ENCODE peak calls at places on chromosomes 1 and 21, in eight cellular contexts. One of them, this sample, is unnamed.
A peak's percentile ranks its signal among the peaks of the same experiment; 100 is the strongest.

GRCh38 chr1:39689214-39689613 is 2.0 kb downstream of the HPCAL4 start:
- DNase-seq in left ventricle myocardium inferior: no peak
- DNase-seq in mesothelial cell of epicardium: no peak
- DNase-seq in psoas muscle: no peak
- DNase-seq in fibroblast of lung: no peak
- DNase-seq in HFF-Myc: no peak
- DNase-seq in GM10248: no peak
- DNase-seq in HepG2: no peak
- DNase-seq in this sample: no peak

GRCh38 chr1:97093742-97094141 is 372.2 kb downstream of the PTBP2 start:
- DNase-seq in left ventricle myocardium inferior: no peak
- DNase-seq in mesothelial cell of epicardium: no peak
- DNase-seq in psoas muscle: no peak
- DNase-seq in fibroblast of lung: peak; percentile 76
- DNase-seq in HFF-Myc: no peak
- DNase-seq in GM10248: no peak
- DNase-seq in HepG2: no peak
- DNase-seq in this sample: no peak

GRCh38 chr1:206904423-206905142 is 7.3 kb downstream of the IL24 start:
- DNase-seq in left ventricle myocardium inferior: no peak
- DNase-seq in mesothelial cell of epicardium: no peak
- DNase-seq in psoas muscle: no peak
- DNase-seq in fibroblast of lung: no peak
- DNase-seq in HFF-Myc: no peak
- DNase-seq in GM10248: no peak
- DNase-seq in HepG2: no peak
- DNase-seq in this sample: no peak

GRCh38 chr21:46065215-46065992 is 32.5 kb upstream of the COL6A2 start:
- DNase-seq in left ventricle myocardium inferior: peak; percentile 63
- DNase-seq in mesothelial cell of epicardium: peak; percentile 20
- DNase-seq in psoas muscle: peak; percentile 79
- DNase-seq in fibroblast of lung: peak; percentile 81
- DNase-seq in HFF-Myc: no peak
- DNase-seq in GM10248: peak; percentile 19
- DNase-seq in HepG2: no peak
- DNase-seq in this sample: no peak

GRCh38 chr1:25875154-25875855 is at the start of gene PAQR7:
- DNase-seq in left ventricle myocardium inferior: peak; percentile 74
- DNase-seq in mesothelial cell of epicardium: peak; percentile 65
- DNase-seq in psoas muscle: peak; percentile 83
- DNase-seq in fibroblast of lung: peak; percentile 85
- DNase-seq in HFF-Myc: no peak
- DNase-seq in GM10248: peak; percentile 83
- DNase-seq in HepG2: peak; percentile 67
- DNase-seq in this sample: no peak

GRCh38 chr1:185401019-185401418 is 84.0 kb upstream of the IVNS1ABP start:
- DNase-seq in left ventricle myocardium inferior: no peak
- DNase-seq in mesothelial cell of epicardium: no peak
- DNase-seq in psoas muscle: no peak
- DNase-seq in fibroblast of lung: peak; percentile 83
- DNase-seq in HFF-Myc: no peak
- DNase-seq in GM10248: no peak
- DNase-seq in HepG2: no peak
- DNase-seq in this sample: no peak

GRCh38 chr1:231541842-231542241 is 13.4 kb downstream of the TSNAX start:
- DNase-seq in left ventricle myocardium inferior: no peak
- DNase-seq in mesothelial cell of epicardium: no peak
- DNase-seq in psoas muscle: no peak
- DNase-seq in fibroblast of lung: no peak
- DNase-seq in HFF-Myc: no peak
- DNase-seq in GM10248: no peak
- DNase-seq in HepG2: no peak
- DNase-seq in this sample: no peak

GRCh38 chr1:147091801-147092200 is 80.5 kb downstream of the PRKAB2 start:
- DNase-seq in left ventricle myocardium inferior: no peak
- DNase-seq in mesothelial cell of epicardium: no peak
- DNase-seq in psoas muscle: no peak
- DNase-seq in fibroblast of lung: no peak
- DNase-seq in HFF-Myc: no peak
- DNase-seq in GM10248: no peak
- DNase-seq in HepG2: no peak
- DNase-seq in this sample: no peak

GRCh38 chr21:17231771-17232170 is 281.1 kb upstream of the CXADR start:
- DNase-seq in left ventricle myocardium inferior: no peak
- DNase-seq in mesothelial cell of epicardium: no peak
- DNase-seq in psoas muscle: no peak
- DNase-seq in fibroblast of lung: no peak
- DNase-seq in HFF-Myc: no peak
- DNase-seq in GM10248: no peak
- DNase-seq in HepG2: no peak
- DNase-seq in this sample: no peak

GRCh38 chr1:92317836-92318493 is 19.1 kb downstream of the RPAP2 start:
- DNase-seq in left ventricle myocardium inferior: no peak
- DNase-seq in mesothelial cell of epicardium: no peak
- DNase-seq in psoas muscle: no peak
- DNase-seq in fibroblast of lung: no peak
- DNase-seq in HFF-Myc: no peak
- DNase-seq in GM10248: no peak
- DNase-seq in HepG2: no peak
- DNase-seq in this sample: no peak

DNA sequence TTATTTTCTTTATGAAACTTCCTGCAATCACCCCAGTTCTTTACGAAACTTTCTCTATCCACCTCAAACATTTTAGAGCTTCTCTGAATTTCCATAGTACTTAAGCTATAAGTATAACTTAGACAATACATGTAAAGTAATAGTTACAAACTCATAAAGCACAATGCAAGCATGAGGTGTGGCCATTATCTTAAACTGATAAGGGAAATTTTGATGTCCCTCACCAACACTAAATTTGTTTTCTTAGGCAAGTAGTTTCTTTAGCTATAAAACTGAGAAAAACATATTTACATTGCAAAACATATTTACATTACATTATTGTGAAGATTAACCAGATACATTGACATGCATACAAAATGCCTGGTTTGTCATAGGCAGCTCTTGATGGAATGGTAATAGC is 146.4 kb upstream of the ATP1B1 start:
- DNase-seq in left ventricle myocardium inferior: no peak
- DNase-seq in mesothelial cell of epicardium: no peak
- DNase-seq in psoas muscle: no peak
- DNase-seq in fibroblast of lung: no peak
- DNase-seq in HFF-Myc: no peak
- DNase-seq in GM10248: no peak
- DNase-seq in HepG2: no peak
- DNase-seq in this sample: no peak
- TF ChIP-seq CTCF in left ventricle myocardium inferior: no peak
- TF ChIP-seq CTCF in mesothelial cell of epicardium: no peak
- TF ChIP-seq CTCF in psoas muscle: no peak
- TF ChIP-seq CTCF in fibroblast of lung: no peak
- TF ChIP-seq CTCF in HFF-Myc: no peak
- TF ChIP-seq CTCF in GM10248: no peak
- TF ChIP-seq CTCF in HepG2: no peak
- TF ChIP-seq CTCF in this sample: no peak

GRCh38 chr1:214833357-214833756 is 230.4 kb downstream of the CENPF start:
- DNase-seq in left ventricle myocardium inferior: no peak
- DNase-seq in mesothelial cell of epicardium: no peak
- DNase-seq in psoas muscle: no peak
- DNase-seq in fibroblast of lung: peak; percentile 86
- DNase-seq in HFF-Myc: no peak
- DNase-seq in GM10248: no peak
- DNase-seq in HepG2: peak; percentile 91
- DNase-seq in this sample: no peak

GRCh38 chr1:214843281-214843680 is 239.3 kb upstream of the KCNK2 start:
- DNase-seq in left ventricle myocardium inferior: no peak
- DNase-seq in mesothelial cell of epicardium: no peak
- DNase-seq in psoas muscle: no peak
- DNase-seq in fibroblast of lung: peak; percentile 77
- DNase-seq in HFF-Myc: no peak
- DNase-seq in GM10248: no peak
- DNase-seq in HepG2: no peak
- DNase-seq in this sample: no peak

GRCh38 chr1:214842856-214843255 is 239.7 kb upstream of the KCNK2 start:
- DNase-seq in left ventricle myocardium inferior: no peak
- DNase-seq in mesothelial cell of epicardium: no peak
- DNase-seq in psoas muscle: no peak
- DNase-seq in fibroblast of lung: peak; percentile 93
- DNase-seq in HFF-Myc: no peak
- DNase-seq in GM10248: no peak
- DNase-seq in HepG2: no peak
- DNase-seq in this sample: no peak

GRCh38 chr1:214840366-214840765 is 237.4 kb downstream of the CENPF start:
- DNase-seq in left ventricle myocardium inferior: no peak
- DNase-seq in mesothelial cell of epicardium: no peak
- DNase-seq in psoas muscle: no peak
- DNase-seq in fibroblast of lung: peak; percentile 82
- DNase-seq in HFF-Myc: no peak
- DNase-seq in GM10248: no peak
- DNase-seq in HepG2: no peak
- DNase-seq in this sample: no peak

GRCh38 chr1:214838351-214838750 is 235.4 kb downstream of the CENPF start:
- DNase-seq in left ventricle myocardium inferior: no peak
- DNase-seq in mesothelial cell of epicardium: no peak
- DNase-seq in psoas muscle: no peak
- DNase-seq in fibroblast of lung: peak; percentile 84
- DNase-seq in HFF-Myc: no peak
- DNase-seq in GM10248: no peak
- DNase-seq in HepG2: no peak
- DNase-seq in this sample: no peak
- TF ChIP-seq CTCF in left ventricle myocardium inferior: no peak
- TF ChIP-seq CTCF in mesothelial cell of epicardium: no peak
- TF ChIP-seq CTCF in psoas muscle: no peak
- TF ChIP-seq CTCF in fibroblast of lung: no peak
- TF ChIP-seq CTCF in HFF-Myc: no peak
- TF ChIP-seq CTCF in GM10248: no peak
- TF ChIP-seq CTCF in HepG2: no peak
- TF ChIP-seq CTCF in this sample: no peak

GRCh38 chr1:26946270-26946669 is 14.0 kb downstream of the KDF1 start:
- DNase-seq in left ventricle myocardium inferior: no peak
- DNase-seq in mesothelial cell of epicardium: no peak
- DNase-seq in psoas muscle: no peak
- DNase-seq in fibroblast of lung: no peak
- DNase-seq in HFF-Myc: no peak
- DNase-seq in GM10248: no peak
- DNase-seq in HepG2: no peak
- DNase-seq in this sample: no peak

GRCh38 chr1:26945138-26945537 is 15.1 kb downstream of the KDF1 start:
- DNase-seq in left ventricle myocardium inferior: no peak
- DNase-seq in mesothelial cell of epicardium: no peak
- DNase-seq in psoas muscle: no peak
- DNase-seq in fibroblast of lung: no peak
- DNase-seq in HFF-Myc: no peak
- DNase-seq in GM10248: no peak
- DNase-seq in HepG2: no peak
- DNase-seq in this sample: no peak

GRCh38 chr1:26949266-26949925 is 10.9 kb downstream of the KDF1 start:
- DNase-seq in left ventricle myocardium inferior: no peak
- DNase-seq in mesothelial cell of epicardium: no peak
- DNase-seq in psoas muscle: no peak
- DNase-seq in fibroblast of lung: peak; percentile 17
- DNase-seq in HFF-Myc: no peak
- DNase-seq in GM10248: no peak
- DNase-seq in HepG2: no peak
- DNase-seq in this sample: no peak

GRCh38 chr1:26942656-26943055 is 17.6 kb downstream of the KDF1 start:
- DNase-seq in left ventricle myocardium inferior: no peak
- DNase-seq in mesothelial cell of epicardium: no peak
- DNase-seq in psoas muscle: no peak
- DNase-seq in fibroblast of lung: no peak
- DNase-seq in HFF-Myc: no peak
- DNase-seq in GM10248: no peak
- DNase-seq in HepG2: no peak
- DNase-seq in this sample: no peak

GRCh38 chr1:26945728-26946127 is 14.5 kb downstream of the KDF1 start:
- DNase-seq in left ventricle myocardium inferior: peak; percentile 23
- DNase-seq in mesothelial cell of epicardium: no peak
- DNase-seq in psoas muscle: no peak
- DNase-seq in fibroblast of lung: no peak
- DNase-seq in HFF-Myc: no peak
- DNase-seq in GM10248: no peak
- DNase-seq in HepG2: no peak
- DNase-seq in this sample: no peak
- TF ChIP-seq CTCF in left ventricle myocardium inferior: no peak
- TF ChIP-seq CTCF in mesothelial cell of epicardium: no peak
- TF ChIP-seq CTCF in psoas muscle: no peak
- TF ChIP-seq CTCF in fibroblast of lung: no peak
- TF ChIP-seq CTCF in HFF-Myc: no peak
- TF ChIP-seq CTCF in GM10248: no peak
- TF ChIP-seq CTCF in HepG2: peak; percentile 10
- TF ChIP-seq CTCF in this sample: no peak

DNA sequence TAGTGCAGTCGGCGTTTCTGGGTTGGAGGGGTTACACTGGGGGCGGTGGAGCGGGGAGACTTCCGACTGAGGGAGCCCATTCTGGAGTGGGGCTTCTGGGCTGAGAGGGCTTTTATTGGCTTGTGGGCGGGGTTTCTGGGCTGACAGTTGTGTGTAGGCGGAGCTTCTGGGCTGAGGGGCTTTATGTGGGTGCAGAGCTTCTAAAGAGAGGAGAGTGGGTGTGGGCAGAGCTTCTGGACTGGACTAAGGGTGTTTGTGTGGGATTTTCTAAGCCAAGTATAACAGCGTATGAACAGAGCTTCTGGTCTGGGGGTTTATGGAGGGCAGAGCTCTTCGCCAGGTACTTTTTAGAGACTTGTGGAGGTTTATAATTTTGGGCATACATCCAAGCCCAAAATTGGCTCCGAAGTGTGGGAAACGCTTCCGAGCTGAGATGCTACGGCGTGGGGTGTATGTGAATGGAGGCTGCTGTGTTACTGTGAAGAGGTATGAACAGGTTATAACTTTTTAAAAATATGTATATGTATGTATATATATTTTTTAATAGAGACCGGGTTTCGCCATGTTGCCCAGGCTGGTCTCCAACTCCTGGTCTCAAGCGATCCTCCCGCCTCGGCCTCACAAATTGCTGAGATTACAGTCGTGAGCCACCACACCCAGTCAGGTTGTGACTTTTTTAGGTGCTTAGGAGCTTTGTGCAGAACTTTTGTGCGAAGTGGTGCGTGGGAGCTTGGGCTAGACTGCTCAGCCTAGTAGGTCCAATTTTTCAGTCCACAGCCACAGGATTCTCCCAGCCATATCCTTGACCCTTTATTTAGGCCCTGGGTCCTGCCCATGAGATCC is 869 bp downstream of the TMEM39B start:
- DNase-seq in left ventricle myocardium inferior: no peak
- DNase-seq in mesothelial cell of epicardium: no peak
- DNase-seq in psoas muscle: no peak
- DNase-seq in fibroblast of lung: no peak
- DNase-seq in HFF-Myc: no peak
- DNase-seq in GM10248: no peak
- DNase-seq in HepG2: no peak
- DNase-seq in this sample: no peak
- TF ChIP-seq CTCF in left ventricle myocardium inferior: peak; percentile 32
- TF ChIP-seq CTCF in mesothelial cell of epicardium: no peak
- TF ChIP-seq CTCF in psoas muscle: no peak
- TF ChIP-seq CTCF in fibroblast of lung: no peak
- TF ChIP-seq CTCF in HFF-Myc: peak; percentile 25
- TF ChIP-seq CTCF in GM10248: no peak
- TF ChIP-seq CTCF in HepG2: no peak
- TF ChIP-seq CTCF in this sample: no peak

DNA sequence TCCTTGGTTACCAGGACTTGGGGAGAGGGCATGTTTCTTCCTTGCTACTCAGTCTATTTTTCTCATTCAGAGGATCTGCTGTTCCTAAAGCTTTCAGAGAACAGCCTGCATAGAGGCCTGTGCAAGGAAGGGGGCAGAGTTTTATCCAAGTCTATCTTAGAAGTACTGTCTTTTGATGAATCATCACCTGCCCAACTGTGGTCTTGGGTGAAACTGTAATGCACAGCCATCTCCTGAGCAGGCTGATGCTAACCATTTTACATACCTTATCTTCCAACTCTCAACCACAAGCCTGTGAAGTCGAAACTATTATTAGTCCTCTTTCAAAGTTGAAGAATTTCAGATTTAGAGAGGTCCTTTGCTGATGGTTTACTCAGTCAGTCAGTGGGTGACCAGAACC is 368.0 kb downstream of the HHAT start:
- DNase-seq in left ventricle myocardium inferior: no peak
- DNase-seq in mesothelial cell of epicardium: no peak
- DNase-seq in psoas muscle: no peak
- DNase-seq in fibroblast of lung: peak; percentile 74
- DNase-seq in HFF-Myc: no peak
- DNase-seq in GM10248: peak; percentile 59
- DNase-seq in HepG2: no peak
- DNase-seq in this sample: no peak
- TF ChIP-seq CTCF in left ventricle myocardium inferior: no peak
- TF ChIP-seq CTCF in mesothelial cell of epicardium: no peak
- TF ChIP-seq CTCF in psoas muscle: no peak
- TF ChIP-seq CTCF in fibroblast of lung: no peak
- TF ChIP-seq CTCF in HFF-Myc: no peak
- TF ChIP-seq CTCF in GM10248: no peak
- TF ChIP-seq CTCF in HepG2: no peak
- TF ChIP-seq CTCF in this sample: no peak

This sample was measured in Panc1.